ENCODE peak calls at places on chromosome 12, in eight cellular contexts. S is cardiac muscle cell; B is CD4-positive, CD25-positive, alpha-beta regulatory T cell; P is sigmoid colon; U is tibial artery; N is mucosa of descending colon; X is uterus; T is right atrium auricular region. E is an unnamed sample. For H3K4me1, the result is how much of the 10 kb centered on the place peaks cover.

GRCh38 chr12:131095826-131096680 is 142.3 kb downstream of the ADGRD1 start:
- DNase-seq in T (no peak), B (no peak), P (peak), N (no peak), U (no peak), X (peak), S (no peak), E (no peak)

GRCh38 chr12:105754313-105754712 is 384.4 kb downstream of the NUAK1 start:
- DNase-seq in T (no peak), S (no peak), U (no peak), X (no peak), B (no peak), N (no peak), P (no peak), E (no peak)

GRCh38 chr12:40921563-40922163 is 229.4 kb downstream of the CNTN1 start:
- DNase-seq in T (no peak), U (no peak), S (peak), B (no peak), N (no peak), X (no peak), P (no peak), E (no peak)

GRCh38 chr12:111437816-111438454 is 32.2 kb downstream of the SH2B3 start:
- DNase-seq in U (peak), S (peak), P (no peak), B (no peak), N (no peak), T (peak), X (no peak), E (peak)

GRCh38 chr12:93823616-93824410 is 146.6 kb downstream of the CRADD start:
- DNase-seq in P (no peak), T (no peak), S (no peak), B (no peak), U (no peak), N (no peak), X (no peak), E (no peak)

GRCh38 chr12:93836616-93837260 is 159.6 kb downstream of the CRADD start:
- DNase-seq in X (no peak), S (no peak), U (no peak), N (no peak), B (no peak), T (no peak), P (no peak), E (no peak)

GRCh38 chr12:3077572-3078081 is 448 bp downstream of the TSPAN9 start:
- DNase-seq in B (no peak), T (no peak), S (peak), U (peak), P (peak), N (peak), X (peak), E (no peak)

GRCh38 chr12:12883369-12884001 is 7.9 kb upstream of the GPRC5A start:
- DNase-seq in S (peak), X (no peak), B (no peak), U (no peak), P (peak), T (no peak), N (no peak), E (peak)

GRCh38 chr12:124774462-124775167 is 89.0 kb downstream of the SCARB1 start:
- DNase-seq in S (peak), T (peak), U (no peak), X (peak), B (no peak), P (peak), N (peak), E (peak)

GRCh38 chr12:77133566-77133965 is 68.2 kb upstream of the E2F7 start:
- DNase-seq in B (no peak), N (peak), X (no peak), U (no peak), S (peak), P (no peak), T (no peak), E (no peak)

GRCh38 chr12:113373440-113373839 is 15.1 kb downstream of the PLBD2 start:
- DNase-seq in S (no peak), P (no peak), N (no peak), X (no peak), U (no peak), B (no peak), T (no peak), E (no peak)

GRCh38 chr12:113065126-113066007 is 8.8 kb downstream of the DTX1 start:
- DNase-seq in B (no peak), S (peak), T (no peak), P (no peak), U (no peak), X (no peak), N (no peak), E (no peak)

GRCh38 chr12:88156075-88156654 is 14.1 kb downstream of the TMTC3 start:
- DNase-seq in X (no peak), P (no peak), U (no peak), S (no peak), N (peak), T (no peak), B (no peak), E (no peak)

GRCh38 chr12:108858399-108859074 is 1.2 kb upstream of the SSH1 start:
- DNase-seq in P (peak), B (no peak), N (peak), U (peak), X (peak), S (peak), T (no peak), E (no peak)

GRCh38 chr12:106107566-106107965 is 31.2 kb downstream of the NUAK1 start:
- DNase-seq in N (no peak), X (no peak), P (peak), U (no peak), S (peak), B (no peak), T (no peak), E (peak)

GRCh38 chr12:105995986-105996385 is 142.8 kb downstream of the NUAK1 start:
- DNase-seq in B (no peak), U (no peak), S (no peak), T (no peak), X (no peak), P (no peak), N (no peak), E (no peak)

GRCh38 chr12:76078748-76079147 is 5.7 kb downstream of the NAP1L1 start:
- DNase-seq in B (no peak), U (no peak), X (no peak), N (no peak), P (no peak), S (no peak), T (no peak), E (no peak)

GRCh38 chr12:6943719-6944380 is at the start of the genes C12orf57 and RNU7-1:
- DNase-seq in U (peak), X (peak), T (peak), P (peak), S (peak), B (peak), N (peak), E (peak)

GRCh38 chr12:111578276-111578970 is 20.7 kb downstream of the ATXN2 start:
- DNase-seq in S (peak), U (no peak), P (no peak), T (no peak), B (no peak), N (no peak), X (no peak), E (no peak)

GRCh38 chr12:66232258-66232657 is 43.2 kb downstream of the IRAK3 start:
- DNase-seq in N (no peak), S (no peak), B (no peak), X (no peak), U (no peak), P (no peak), T (no peak), E (no peak)

GRCh38 chr12:109109756-109110350 is 6.5 kb upstream of the ACACB start:
- DNase-seq in T (no peak), P (no peak), N (no peak), X (no peak), S (no peak), B (no peak), U (no peak), E (no peak)

GRCh38 chr12:114898159-114898558 is 214.2 kb upstream of the TBX3 start:
- DNase-seq in B (no peak), U (no peak), T (no peak), X (no peak), S (no peak), N (no peak), P (no peak), E (no peak)

GRCh38 chr12:90174198-90174510 is 465.5 kb upstream of the ATP2B1 start:
- DNase-seq in T (no peak), B (no peak), N (no peak), P (no peak), U (no peak), X (no peak), S (no peak), E (no peak)

GRCh38 chr12:6771091-6771495 is 1.2 kb upstream of the LAG3 start:
- DNase-seq in X (no peak), S (no peak), N (no peak), U (no peak), B (no peak), T (no peak), P (peak), E (no peak)

GRCh38 chr12:106522708-106523107 is 60.1 kb upstream of the RFX4 start:
- DNase-seq in X (no peak), U (no peak), S (no peak), N (no peak), P (no peak), B (no peak), T (no peak), E (peak)

GRCh38 chr12:94218244-94218643 is 69.9 kb downstream of the PLXNC1 start:
- DNase-seq in N (no peak), U (no peak), S (no peak), P (no peak), T (no peak), X (no peak), B (no peak), E (no peak)

GRCh38 chr12:95820096-95820703 is 29.6 kb upstream of the NTN4 start:
- DNase-seq in B (no peak), T (no peak), N (peak), P (no peak), X (no peak), U (no peak), S (peak), E (peak)

GRCh38 chr12:118377891-118378470 is 1.6 kb downstream of the SUDS3 start:
- DNase-seq in U (peak), S (peak), N (peak), X (peak), P (peak), T (peak), B (peak), E (no peak)

GRCh38 chr12:3102721-3103410 is 25.7 kb downstream of the TSPAN9 start:
- DNase-seq in B (no peak), P (peak), S (no peak), N (no peak), U (no peak), X (peak), T (no peak), E (no peak)

GRCh38 chr12:53185582-53186153 is 4.9 kb upstream of the CSAD start:
- DNase-seq in X (no peak), P (no peak), N (no peak), U (no peak), T (no peak), B (no peak), S (no peak), E (no peak)

GRCh38 chr12:108333898-108334699 is 5.0 kb downstream of the CMKLR1 start:
- DNase-seq in B (no peak), U (peak), P (peak), N (no peak), X (no peak), S (peak), T (no peak), E (no peak)

DNA sequence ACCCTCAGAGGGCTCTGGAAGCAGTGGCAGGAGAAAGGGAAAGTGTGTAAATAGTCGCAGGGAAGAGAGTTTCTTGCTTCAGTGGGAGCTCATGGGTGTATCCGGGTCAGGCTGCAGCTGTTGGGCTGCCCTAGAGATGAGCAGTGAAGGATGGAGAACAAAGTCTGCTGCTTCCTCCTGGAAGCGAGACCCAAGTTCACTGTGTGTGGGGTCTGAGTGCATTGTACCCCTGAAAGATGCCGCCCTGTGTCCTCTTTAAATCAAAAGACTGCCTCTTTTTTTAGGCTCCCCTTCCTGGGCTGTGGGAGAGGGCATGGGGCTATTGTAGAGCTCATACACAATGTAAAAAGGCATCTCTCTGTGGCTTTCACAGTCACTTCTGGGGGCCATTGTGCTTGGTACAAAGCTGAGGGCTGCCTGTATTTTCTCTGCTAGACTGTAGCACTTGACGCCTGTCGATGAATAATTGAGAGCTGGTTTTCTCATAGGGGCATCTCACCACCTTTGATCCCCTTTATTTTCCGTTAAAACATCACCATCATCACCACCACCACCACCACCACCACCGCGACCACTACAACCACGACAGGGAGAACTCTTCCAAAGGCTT is 16.7 kb downstream of the CHST11 start:
- DNase-seq in N (no peak), T (no peak), B (no peak), S (no peak), U (no peak), P (no peak), X (no peak), E (no peak)
- H3K4me1 ChIP-seq in N (under half), T (under half), B (half or more), S (under half), U (under half), P (under half), X (under half), E (under half)

GRCh38 chr12:11755311-11755930 is 105.9 kb downstream of the ETV6 start:
- DNase-seq in T (no peak), U (no peak), B (no peak), S (peak), N (no peak), X (no peak), P (no peak), E (no peak)

GRCh38 chr12:11753826-11754225 is 104.4 kb downstream of the ETV6 start:
- DNase-seq in N (no peak), U (no peak), X (no peak), B (no peak), T (no peak), P (no peak), S (no peak), E (no peak)

GRCh38 chr12:11752403-11753150 is 103.1 kb downstream of the ETV6 start:
- DNase-seq in U (no peak), X (no peak), B (no peak), N (no peak), S (no peak), P (no peak), T (no peak), E (no peak)

GRCh38 chr12:11754256-11754655 is 104.8 kb downstream of the ETV6 start:
- DNase-seq in S (no peak), B (no peak), X (no peak), T (no peak), P (no peak), U (no peak), N (no peak), E (no peak)

GRCh38 chr12:11753151-11753501 is 103.7 kb downstream of the ETV6 start:
- DNase-seq in P (no peak), T (no peak), B (no peak), N (no peak), X (no peak), U (no peak), S (no peak), E (no peak)
- H3K4me1 ChIP-seq in P (under half), T (half or more), B (under half), N (under half), X (under half), U (half or more), S (under half), E (under half)

GRCh38 chr12:11731455-11731854 is 82.0 kb downstream of the ETV6 start:
- DNase-seq in N (no peak), P (no peak), X (no peak), U (no peak), T (no peak), B (no peak), S (peak), E (peak)
- H3K4me1 ChIP-seq in N (under half), P (under half), X (under half), U (half or more), T (under half), B (under half), S (under half), E (under half)

GRCh38 chr12:122021822-122022392 is at the start of gene BCL7A:
- DNase-seq in T (peak), X (peak), U (peak), N (peak), B (no peak), P (peak), S (peak), E (no peak)
- H3K4me1 ChIP-seq in T (under half), X (under half), U (under half), N (under half), B (under half), P (under half), S (under half), E (under half)

GRCh38 chr12:122880155-122880605 is 15.7 kb downstream of the VPS37B start:
- DNase-seq in U (no peak), S (peak), P (no peak), N (no peak), B (no peak), T (no peak), X (no peak), E (no peak)
- H3K4me1 ChIP-seq in U (under half), S (under half), P (under half), N (under half), B (under half), T (half or more), X (under half), E (under half)